ENCODE peak calls at places on chromosomes 5 and 9, in four cellular contexts. Y is body of pancreas, P is fibroblast of the aortic adventitia, E is Peyer's patch. W is an unnamed sample.

GRCh38 chr5:110055301-110055700 is 365.6 kb downstream of the MAN2A1 start:
- DNase-seq in Y (no peak), P (no peak), E (no peak), W (peak)

GRCh38 chr5:6365977-6366590 is 12.3 kb downstream of the MED10 start:
- DNase-seq in Y (no peak), P (no peak), E (no peak), W (no peak)

GRCh38 chr5:407801-408268 is 35.1 kb upstream of the EXOC3 start:
- DNase-seq in Y (no peak), P (no peak), E (no peak), W (no peak)

GRCh38 chr5:4777435-4777834 is 362.7 kb upstream of the ADAMTS16 start:
- DNase-seq in Y (no peak), P (no peak), E (no peak), W (no peak)

GRCh38 chr9:86822006-86822405 is 125.3 kb downstream of the GAS1 start:
- DNase-seq in Y (no peak), P (no peak), E (no peak), W (no peak)

GRCh38 chr9:7304596-7304995 is 495.0 kb downstream of the DMAC1 start:
- DNase-seq in Y (no peak), P (no peak), E (no peak), W (no peak)

GRCh38 chr9:114655689-114656088 is 1.9 kb downstream of the TEX53 start:
- DNase-seq in Y (no peak), P (peak), E (no peak), W (peak)

GRCh38 chr9:14911046-14911445 is 818 bp upstream of the FREM1 start:
- DNase-seq in Y (no peak), P (no peak), E (no peak), W (no peak)

GRCh38 chr9:2234371-2234893 is 219.3 kb downstream of the SMARCA2 start:
- DNase-seq in Y (peak), P (peak), E (no peak), W (peak)

GRCh38 chr9:104093162-104093561 is 947 bp upstream of the SMC2 start:
- DNase-seq in Y (no peak), P (peak), E (no peak), W (peak)

GRCh38 chr5:9233712-9234111 is 312.2 kb downstream of the SEMA5A start:
- DNase-seq in Y (no peak), P (peak), E (no peak), W (peak)

GRCh38 chr5:138353550-138353893 is 1.0 kb downstream of the KDM3B start:
- DNase-seq in Y (no peak), P (peak), E (no peak), W (no peak)

GRCh38 chr5:103510851-103511553 is 51.6 kb downstream of the NUDT12 start:
- DNase-seq in Y (no peak), P (no peak), E (no peak), W (peak)

GRCh38 chr5:173727839-173728778 is 111.7 kb upstream of the BOD1 start:
- DNase-seq in Y (no peak), P (no peak), E (no peak), W (no peak)

GRCh38 chr5:151037561-151038291 is 17.3 kb downstream of the GPX3 start:
- DNase-seq in Y (peak), P (peak), E (no peak), W (peak)

GRCh38 chr9:129263836-129264235 is 85.8 kb upstream of the IER5L start:
- DNase-seq in Y (no peak), P (peak), E (no peak), W (no peak)

GRCh38 chr5:94893404-94894145 is 275.1 kb downstream of the SLF1 start:
- DNase-seq in Y (no peak), P (peak), E (no peak), W (peak)

GRCh38 chr9:72909428-72909827 is 43.4 kb downstream of the ALDH1A1 start:
- DNase-seq in Y (no peak), P (no peak), E (no peak), W (no peak)

GRCh38 chr5:167378894-167379723 is 912.3 kb upstream of the WWC1 start:
- DNase-seq in Y (peak), P (no peak), E (peak), W (no peak)

GRCh38 chr5:104363567-104363966 is 801.0 kb upstream of the NUDT12 start:
- DNase-seq in Y (no peak), P (no peak), E (no peak), W (no peak)

GRCh38 chr9:123120131-123120530 is 86.7 kb downstream of the GPR21 start:
- DNase-seq in Y (no peak), P (no peak), E (no peak), W (no peak)

GRCh38 chr5:25345240-25345771 is 700.5 kb upstream of the CDH10 start:
- DNase-seq in Y (no peak), P (no peak), E (no peak), W (no peak)

GRCh38 chr9:224540-225520 is 10.2 kb downstream of the DOCK8 start:
- DNase-seq in Y (no peak), P (peak), E (no peak), W (no peak)

GRCh38 chr9:113474372-113474771 is 10.8 kb downstream of the RGS3 start:
- DNase-seq in Y (no peak), P (no peak), E (no peak), W (no peak)

GRCh38 chr5:60346391-60346790 is 353.6 kb downstream of the DEPDC1B start:
- DNase-seq in Y (no peak), P (no peak), E (no peak), W (no peak)

GRCh38 chr5:103120607-103121200 is 603 bp downstream of the PPIP5K2 start:
- DNase-seq in Y (no peak), P (peak), E (peak), W (peak)

GRCh38 chr9:88753691-88754367 is 218.9 kb downstream of the NXNL2 start:
- DNase-seq in Y (no peak), P (no peak), E (no peak), W (no peak)

GRCh38 chr5:154779105-154779504 is 23.9 kb downstream of the LARP1 start:
- DNase-seq in Y (no peak), P (peak), E (peak), W (peak)

GRCh38 chr5:133610489-133611356 is 1.6 kb downstream of the FSTL4 start:
- DNase-seq in Y (peak), P (no peak), E (peak), W (peak)

GRCh38 chr5:132003170-132003744 is 8.2 kb downstream of the ACSL6 start:
- DNase-seq in Y (peak), P (peak), E (no peak), W (no peak)

GRCh38 chr9:127347831-127348699 is 48.9 kb upstream of the SLC2A8 start:
- DNase-seq in Y (peak), P (peak), E (no peak), W (peak)
- TF ChIP-seq CTCF in Y (peak), P (peak), E (peak), W (peak)

DNA sequence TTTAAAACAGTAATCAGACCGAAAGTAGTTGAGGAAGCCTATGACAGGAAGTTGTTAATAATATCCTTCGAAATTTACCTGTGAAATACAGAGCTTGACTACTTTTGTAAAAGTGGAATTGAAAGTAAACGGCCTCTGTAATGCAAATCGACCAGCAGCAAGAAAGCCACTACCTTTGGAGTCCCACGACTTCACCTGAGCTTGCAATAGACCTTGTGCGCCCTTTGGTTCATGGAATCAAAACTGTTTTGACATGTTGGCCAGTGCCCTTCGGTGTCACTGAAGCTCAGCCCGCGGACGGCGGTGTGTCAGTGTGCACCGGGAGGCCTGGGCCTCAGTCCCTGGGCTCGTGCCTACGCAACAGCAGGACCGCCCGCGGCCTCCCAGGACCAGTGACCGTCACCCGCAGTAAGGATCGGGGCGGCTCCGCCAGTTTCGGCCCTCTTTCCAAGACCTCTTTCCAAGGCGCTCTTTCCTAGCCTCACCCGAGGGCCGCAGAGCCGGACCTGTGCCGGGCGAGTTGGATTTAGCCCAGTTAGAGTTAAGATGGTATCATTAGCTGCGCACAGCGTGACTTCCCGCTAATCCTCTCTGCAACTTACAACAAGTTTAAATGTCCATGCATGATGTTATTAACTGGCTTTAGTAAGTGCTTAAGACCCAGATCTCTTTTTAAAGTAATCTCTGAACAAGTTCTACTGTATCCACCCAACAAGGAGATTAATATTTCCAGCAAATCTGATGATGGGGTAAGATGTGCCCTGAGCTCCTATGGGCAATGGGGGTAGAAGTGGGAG is 223.3 kb downstream of the MEF2C start:
- DNase-seq in Y (no peak), P (no peak), E (peak), W (no peak)
- H3K4me3 ChIP-seq in Y (no peak), P (no peak), E (no peak), W (no peak)

DNA sequence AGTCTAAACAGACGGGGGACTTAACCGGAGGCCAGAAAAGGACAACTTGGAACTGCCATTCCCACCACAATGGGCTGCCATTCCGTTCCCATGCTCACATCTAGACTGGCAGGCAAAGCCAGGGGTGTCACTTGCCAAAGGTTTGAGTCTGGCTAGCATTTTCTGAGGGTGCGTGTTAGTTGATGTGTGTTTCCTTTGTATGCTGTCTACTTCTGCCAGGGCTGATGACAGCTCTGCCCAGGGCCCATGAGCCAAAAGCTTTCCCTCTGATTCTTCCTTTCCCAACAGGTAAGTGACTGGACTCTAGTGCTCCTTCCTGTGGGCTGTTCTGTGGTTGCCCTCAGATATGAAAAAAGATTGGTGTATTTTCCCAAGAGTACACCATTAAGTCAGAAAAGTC is 68.0 kb downstream of the ZNF608 start:
- DNase-seq in Y (no peak), P (no peak), E (no peak), W (no peak)
- TF ChIP-seq CTCF in Y (no peak), P (no peak), E (no peak), W (no peak)

DNA sequence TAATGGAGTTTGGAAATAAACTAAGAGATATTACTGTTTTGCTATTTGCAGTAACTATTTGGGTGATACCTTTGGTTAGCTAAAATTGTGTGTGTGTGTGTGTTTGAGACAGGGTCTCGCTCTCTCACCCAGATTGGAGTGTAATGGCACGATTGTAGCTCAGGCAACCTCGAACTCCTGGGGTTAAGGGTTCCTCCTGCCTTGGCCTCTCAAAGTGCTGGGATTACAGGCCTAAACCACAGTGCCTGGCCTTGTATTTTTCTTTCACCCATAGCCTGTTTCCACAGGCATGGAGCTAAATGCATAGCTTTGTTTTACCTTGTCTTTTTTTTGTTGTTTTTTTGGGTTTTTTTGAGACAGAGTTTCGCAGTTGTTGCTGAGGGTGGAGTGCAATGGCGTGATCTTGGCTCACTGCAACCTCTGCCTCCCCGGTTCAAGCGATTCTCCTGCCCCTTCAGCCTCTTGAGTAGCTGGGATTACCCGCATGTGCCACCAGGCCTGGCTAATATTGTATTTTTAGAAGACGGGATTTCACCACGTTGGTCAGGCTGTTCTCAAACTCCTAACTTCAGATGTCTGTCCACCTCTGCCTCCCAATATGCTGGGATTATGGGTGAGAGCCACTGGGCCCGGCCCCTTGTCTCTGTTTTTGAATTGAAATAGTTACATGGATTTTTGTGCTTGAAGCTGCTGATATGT is 5.6 kb downstream of the GPBP1 start:
- DNase-seq in Y (no peak), P (no peak), E (no peak), W (no peak)
- H3K4me3 ChIP-seq in Y (no peak), P (peak), E (peak), W (no peak)

GRCh38 chr9:133768859-133769510 is 30.8 kb upstream of the SARDH start:
- DNase-seq in Y (peak), P (no peak), E (peak), W (no peak)
- TF ChIP-seq CTCF in Y (peak), P (no peak), E (no peak), W (peak)

DNA sequence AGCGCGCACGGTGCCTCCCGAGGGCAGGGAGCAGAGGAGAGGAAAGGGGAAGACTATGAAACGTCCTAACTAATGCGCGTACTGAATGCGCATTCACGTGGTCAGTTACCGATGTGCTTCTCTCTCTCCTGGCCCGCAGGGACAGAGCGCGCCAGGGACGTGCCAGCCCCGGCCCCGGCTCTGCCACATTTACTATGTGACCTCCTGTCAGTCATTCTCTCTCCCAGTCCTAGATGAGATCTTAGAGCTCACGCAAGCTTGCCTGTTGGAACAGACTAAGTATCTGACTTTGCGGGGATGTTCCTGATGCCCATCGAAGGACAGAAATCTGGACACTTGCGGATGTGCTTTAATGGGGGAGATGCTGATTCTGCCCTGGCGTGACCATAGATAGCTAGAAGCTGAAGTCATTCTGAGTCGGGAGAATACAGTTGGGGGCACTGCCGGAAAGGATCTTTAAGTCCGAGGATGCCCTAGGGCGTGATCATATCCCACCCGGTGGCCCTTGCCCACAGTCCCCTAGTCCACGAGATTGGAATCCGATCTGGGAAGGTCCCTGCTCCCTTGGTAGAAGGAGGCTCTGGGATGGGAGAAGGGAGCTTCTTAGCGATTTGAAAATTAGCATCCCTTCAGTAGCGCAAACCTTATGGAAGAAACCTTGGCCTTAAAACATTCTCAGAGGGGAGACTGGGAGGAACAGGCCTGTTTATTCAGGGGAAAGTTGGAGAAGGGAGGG is 5.8 kb upstream of the EBF1 start:
- DNase-seq in Y (no peak), P (no peak), E (no peak), W (no peak)
- H3K4me3 ChIP-seq in Y (no peak), P (no peak), E (peak), W (no peak)

GRCh38 chr5:177601577-177602457 is 1.9 kb downstream of the B4GALT7 start:
- DNase-seq in Y (no peak), P (peak), E (no peak), W (no peak)
- TF ChIP-seq CTCF in Y (no peak), P (no peak), E (no peak), W (no peak)

W was measured in cardiac fibroblast.